ENCODE peak calls at places on chromosome 4, in seven cellular contexts. C, U, B, I, M, P and Y are unnamed samples.
A peak's percentile ranks its signal among the peaks of the same experiment; 100 is the strongest.

GRCh38 chr4:182582245-182582644 is 334.9 kb downstream of the DCTD start:
- DNase-seq in C (no peak), P (no peak), B (no peak), M (no peak), U (no peak), I (no peak), Y (no peak)

GRCh38 chr4:2862528-2862927 is 18.9 kb downstream of the ADD1 start:
- DNase-seq in M (peak; percentile 41), C (no peak), I (no peak), P (peak; percentile 75), U (no peak), B (no peak), Y (no peak)

GRCh38 chr4:74325886-74326285 is 17.6 kb downstream of the EPGN start:
- DNase-seq in I (no peak), M (no peak), C (no peak), B (no peak), U (no peak), P (no peak), Y (no peak)

GRCh38 chr4:119632216-119632615 is 3.6 kb upstream of the PDE5A start:
- DNase-seq in I (no peak), C (no peak), U (no peak), M (peak; percentile 85), P (no peak), B (no peak), Y (no peak)

GRCh38 chr4:2812600-2812932 is 19.7 kb downstream of the SH3BP2 start:
- DNase-seq in B (no peak), P (no peak), C (no peak), U (no peak), M (no peak), I (no peak), Y (peak; percentile 40)

GRCh38 chr4:1748465-1748995 is 27.2 kb downstream of the TACC3 start:
- DNase-seq in B (peak; percentile 73), P (peak; percentile 62), I (peak; percentile 95), U (peak; percentile 85), C (peak; percentile 40), M (peak; percentile 41), Y (peak; percentile 88)

GRCh38 chr4:114264877-114265291 is 285.4 kb upstream of the ARSJ start:
- DNase-seq in I (no peak), U (no peak), P (peak; percentile 6), B (no peak), C (no peak), M (peak; percentile 63), Y (no peak)

GRCh38 chr4:38822748-38823303 is 18.2 kb upstream of the TLR1 start:
- DNase-seq in C (no peak), M (no peak), P (no peak), U (no peak), I (no peak), B (no peak), Y (no peak)

GRCh38 chr4:121071640-121072037 is 696 bp downstream of the NDNF start:
- DNase-seq in P (no peak), B (no peak), I (no peak), M (no peak), C (no peak), U (no peak), Y (no peak)

GRCh38 chr4:81648576-81649272 is 177.0 kb upstream of the RASGEF1B start:
- DNase-seq in P (peak; percentile 69), C (peak; percentile 14), B (no peak), I (peak; percentile 8), U (peak; percentile 68), M (no peak), Y (peak; percentile 87)

GRCh38 chr4:4689694-4690440 is 148.0 kb upstream of the STX18 start:
- DNase-seq in M (no peak), C (no peak), U (no peak), P (no peak), B (no peak), I (peak; percentile 62), Y (no peak)

GRCh38 chr4:126777649-126778048 is 855.1 kb upstream of the INTU start:
- DNase-seq in I (no peak), P (no peak), C (no peak), B (no peak), U (no peak), M (peak; percentile 94), Y (no peak)

GRCh38 chr4:112361181-112361791 is 64.1 kb downstream of the ALPK1 start:
- DNase-seq in B (no peak), I (no peak), P (no peak), C (no peak), U (no peak), M (peak; percentile 27), Y (peak; percentile 39)

GRCh38 chr4:95289028-95289634 is 259.6 kb downstream of the UNC5C start:
- DNase-seq in U (no peak), M (peak; percentile 16), P (no peak), C (no peak), B (no peak), I (no peak), Y (no peak)

GRCh38 chr4:157792716-157793115 is 380.1 kb downstream of the GASK1B start:
- DNase-seq in U (no peak), C (no peak), P (no peak), B (no peak), I (no peak), M (no peak), Y (no peak)

GRCh38 chr4:121070696-121071639 is 1.4 kb downstream of the NDNF start:
- DNase-seq in P (no peak), C (no peak), U (no peak), I (peak; percentile 28), M (no peak), B (peak; percentile 67), Y (no peak)